ENCODE peak calls at places on chromosomes 16 and 17, in seven cellular contexts. G is cardiac fibroblast, R is ascending aorta, U is AG09309, V is GM10248, N is HFF-Myc, I is A549. Q is an unnamed sample.

GRCh38 chr17:48412841-48413240 is 17.2 kb downstream of the SKAP1 start:
- DNase-seq in I (no peak), R (no peak), V (no peak), N (no peak), U (no peak), G (no peak), Q (no peak)

GRCh38 chr16:57235128-57236092 is 9.6 kb upstream of the ARL2BP start:
- DNase-seq in N (no peak), R (no peak), I (no peak), V (peak; percentile 29), U (no peak), G (peak; percentile 68), Q (no peak)

GRCh38 chr17:27559996-27560481 is 70.9 kb upstream of the LGALS9 start:
- DNase-seq in R (no peak), G (peak; percentile 97), V (no peak), N (peak; percentile 75), I (peak; percentile 60), U (no peak), Q (no peak)

GRCh38 chr16:63458842-63459241 is 1422.6 kb upstream of the CDH8 start:
- DNase-seq in G (no peak), V (no peak), R (no peak), I (no peak), N (no peak), U (no peak), Q (no peak)

GRCh38 chr17:39243155-39243554 is 17.4 kb upstream of the STAC2 start:
- DNase-seq in U (no peak), N (no peak), I (no peak), G (no peak), R (no peak), V (no peak), Q (no peak)

GRCh38 chr17:17156107-17156506 is 50.0 kb downstream of the PLD6 start:
- DNase-seq in R (no peak), U (no peak), I (no peak), V (no peak), N (no peak), G (peak; percentile 88), Q (no peak)

GRCh38 chr17:12985431-12986285 is 32.2 kb downstream of the ELAC2 start:
- DNase-seq in N (no peak), V (no peak), R (no peak), G (peak; percentile 46), U (no peak), I (no peak), Q (no peak)

GRCh38 chr17:42821176-42821575 is 2.9 kb downstream of the BECN1 start:
- DNase-seq in R (no peak), G (no peak), N (no peak), I (no peak), U (no peak), V (no peak), Q (no peak)

GRCh38 chr17:78316867-78317816 is 42.7 kb downstream of the SOCS3 start:
- DNase-seq in G (no peak), N (no peak), R (no peak), I (peak; percentile 84), V (peak; percentile 63), U (no peak), Q (no peak)

GRCh38 chr17:78316115-78316866 is 43.6 kb downstream of the SOCS3 start:
- DNase-seq in R (no peak), U (no peak), G (no peak), N (no peak), V (peak; percentile 54), I (peak; percentile 61), Q (no peak)

GRCh38 chr17:78313735-78314648 is 45.9 kb downstream of the SOCS3 start:
- DNase-seq in R (no peak), N (no peak), U (no peak), G (peak; percentile 66), I (peak; percentile 95), V (peak; percentile 82), Q (no peak)

GRCh38 chr17:78314683-78315354 is 45.1 kb downstream of the SOCS3 start:
- DNase-seq in I (no peak), U (no peak), G (no peak), V (no peak), N (no peak), R (no peak), Q (no peak)

GRCh38 chr17:78315355-78316114 is 44.3 kb downstream of the SOCS3 start:
- DNase-seq in U (peak; percentile 71), N (peak; percentile 82), V (peak; percentile 78), G (peak; percentile 94), R (peak; percentile 76), I (peak; percentile 94), Q (no peak)
- TF ChIP-seq CTCF in U (peak; percentile 12), N (peak; percentile 3), V (no peak), G (peak; percentile 11), R (no peak), I (peak; percentile 50), Q (no peak)

DNA sequence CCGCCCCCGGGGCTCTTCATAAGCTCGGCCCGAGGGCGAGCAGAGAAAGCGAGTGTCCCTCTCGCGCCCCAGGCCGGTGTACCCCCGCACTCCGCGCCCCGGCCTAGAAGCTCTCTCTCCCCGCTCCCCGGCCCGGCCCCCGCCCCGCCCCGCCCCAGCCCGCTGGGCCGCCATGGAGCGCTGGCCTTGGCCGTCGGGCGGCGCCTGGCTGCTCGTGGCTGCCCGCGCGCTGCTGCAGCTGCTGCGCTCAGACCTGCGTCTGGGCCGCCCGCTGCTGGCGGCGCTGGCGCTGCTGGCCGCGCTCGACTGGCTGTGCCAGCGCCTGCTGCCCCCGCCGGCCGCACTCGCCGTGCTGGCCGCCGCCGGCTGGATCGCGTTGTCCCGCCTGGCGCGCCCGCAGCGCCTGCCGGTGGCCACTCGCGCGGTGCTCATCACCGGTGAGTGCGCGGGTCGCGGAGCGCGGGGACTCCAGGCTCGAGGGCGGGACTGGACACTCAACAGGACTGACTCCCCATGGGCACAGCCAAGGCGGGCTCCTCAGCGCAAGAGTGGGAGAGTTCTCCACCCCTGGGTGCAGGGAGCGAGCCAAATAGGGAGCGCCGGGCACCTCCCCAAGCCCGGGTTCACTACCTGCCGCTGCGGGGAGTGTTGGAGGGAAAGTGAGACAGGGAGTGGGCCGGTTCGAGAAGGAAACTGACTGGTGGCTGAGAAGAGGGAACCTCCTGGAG is at the start of gene HSD11B2:
- DNase-seq in R (no peak), N (no peak), V (no peak), I (peak; percentile 62), U (no peak), G (peak; percentile 22), Q (no peak)
- TF ChIP-seq CTCF in R (no peak), N (no peak), V (no peak), I (peak; percentile 21), U (no peak), G (no peak), Q (no peak)

GRCh38 chr16:29951966-29952365 is 9.9 kb upstream of the TMEM219 start:
- DNase-seq in I (peak; percentile 31), V (no peak), G (no peak), R (no peak), N (no peak), U (no peak), Q (no peak)
- TF ChIP-seq CTCF in I (no peak), V (no peak), G (peak; percentile 12), R (no peak), N (no peak), U (no peak), Q (no peak)

DNA sequence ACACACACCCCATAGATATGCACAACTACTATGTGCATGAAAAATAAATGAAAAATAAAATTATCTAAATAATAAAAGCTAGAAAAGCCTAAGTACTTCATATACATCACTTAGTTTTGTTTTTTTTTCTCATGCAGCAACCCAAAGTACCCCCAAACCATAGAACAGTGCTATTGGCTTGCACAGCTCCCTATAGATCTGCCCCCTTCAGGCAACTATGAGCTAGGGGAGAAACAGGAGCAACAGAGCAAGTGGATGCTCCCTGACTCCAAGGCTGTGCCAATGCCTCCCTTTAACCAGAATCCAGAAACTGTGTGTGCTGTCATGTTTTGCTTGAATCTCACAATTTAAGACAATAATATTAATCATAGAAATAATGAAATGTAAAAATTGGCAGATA is 605.5 kb downstream of the TOX3 start:
- DNase-seq in R (no peak), U (no peak), V (no peak), G (no peak), N (no peak), I (no peak), Q (no peak)
- TF ChIP-seq CTCF in R (no peak), U (no peak), V (no peak), G (no peak), N (no peak), I (no peak), Q (no peak)

GRCh38 chr17:40615295-40615988 is 32.2 kb downstream of the SMARCE1 start:
- DNase-seq in R (no peak), U (no peak), V (peak; percentile 81), N (no peak), I (peak; percentile 84), G (peak; percentile 58), Q (peak; percentile 67)
- TF ChIP-seq CTCF in R (no peak), U (peak; percentile 52), V (peak; percentile 61), N (peak; percentile 43), I (peak; percentile 93), G (peak; percentile 50), Q (peak; percentile 59)

DNA sequence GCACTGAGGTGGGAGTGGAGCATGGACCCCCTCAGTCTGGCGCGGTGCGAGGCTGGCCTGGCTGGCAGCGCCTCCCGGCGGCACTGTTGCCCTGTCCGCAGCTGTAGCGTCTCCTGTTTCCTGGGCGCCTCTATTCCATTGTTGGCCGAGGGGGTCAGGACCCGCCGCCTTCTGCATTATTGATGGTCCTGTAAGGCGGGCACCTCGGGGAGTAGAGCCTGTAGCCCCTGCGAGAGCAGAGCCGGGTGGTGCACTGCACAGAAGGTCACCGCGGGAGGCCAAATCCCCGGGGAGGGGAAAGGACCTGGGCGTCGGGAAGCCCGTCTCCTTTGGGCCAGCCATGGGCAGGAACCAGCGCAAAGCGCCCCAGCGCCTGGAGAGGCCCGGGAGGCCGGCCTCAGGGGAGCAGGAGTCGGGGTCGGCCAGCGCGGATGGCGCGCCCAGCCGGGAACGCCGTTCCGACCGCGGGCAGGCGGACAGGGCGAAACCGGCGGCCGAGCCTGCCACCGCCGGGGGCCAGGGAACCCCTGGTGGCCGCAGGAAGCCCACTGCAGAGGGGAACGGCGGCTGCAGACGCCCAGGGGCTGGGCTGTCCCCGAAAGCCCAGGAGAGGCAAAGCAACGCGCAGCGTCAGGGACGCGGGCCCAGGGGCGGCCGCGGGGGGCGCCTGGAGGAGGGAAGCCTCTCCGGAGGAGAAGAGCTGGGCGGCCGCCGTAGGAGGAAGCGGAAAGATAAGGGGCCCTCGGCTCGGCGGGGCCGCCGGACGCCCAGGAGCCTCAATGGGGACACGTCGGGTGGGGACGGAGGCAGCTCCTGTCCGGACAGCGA is at the start of gene MYO15B:
- DNase-seq in V (no peak), U (no peak), R (no peak), I (no peak), G (no peak), N (no peak), Q (no peak)
- TF ChIP-seq CTCF in V (peak; percentile 29), U (peak; percentile 9), R (peak; percentile 50), I (no peak), G (peak; percentile 5), N (no peak), Q (no peak)

GRCh38 chr17:75260679-75261335 is 599 bp downstream of the GGA3 start:
- DNase-seq in V (no peak), U (no peak), I (no peak), G (peak; percentile 48), R (no peak), N (no peak), Q (no peak)
- TF ChIP-seq CTCF in V (no peak), U (no peak), I (peak; percentile 20), G (no peak), R (no peak), N (no peak), Q (peak; percentile 21)